ENCODE peak calls at places on chromosomes 11 and 22, in eight cellular contexts. A is activated naive CD8-positive, alpha-beta T cell treated with anti-CD3 and anti-CD28 coated beads, Interleukin-2, amount 50 U/mL, for 24 hours; Q is activated CD4-positive, alpha-beta T cell treated with anti-CD3 and anti-CD28 coated beads for 48 hours; R is activated naive CD4-positive, alpha-beta T cell treated with anti-CD3 and anti-CD28 coated beads, Interleukin-2, amount 50 U/mL, for 16 hours; F is NCI-H82; X is activated T-cell treated with anti-CD3 and anti-CD28 coated beads, Interleukin-2, amount 50 U/mL, for 4 hours; T is HS-5; K is stimulated activated CD4-positive, alpha-beta T cell treated with anti-CD3 and anti-CD28 coated beads, Interleukin-15, amount 100 ng/mL, for 24 hours. N is an unnamed sample.

GRCh38 chr22:23749747-23750373 is 1.1 kb downstream of the ZNF70 start:
- DNase-seq in F (no peak), R (no peak), Q (no peak), T (no peak), X (no peak), K (no peak), A (no peak), N (no peak)

GRCh38 chr11:20160425-20161229 is at the start of gene DBX1:
- DNase-seq in Q (no peak), K (no peak), X (no peak), A (no peak), T (no peak), R (no peak), F (peak; percentile 21), N (no peak)

GRCh38 chr22:43945632-43946390 is 9.4 kb upstream of the SAMM50 start:
- DNase-seq in Q (peak; percentile 83), X (peak; percentile 60), F (peak; percentile 78), R (peak; percentile 71), A (peak; percentile 78), K (peak; percentile 85), T (no peak), N (peak; percentile 73)

GRCh38 chr11:112024178-112024777 is 930 bp upstream of the DLAT start:
- DNase-seq in Q (no peak), R (no peak), A (peak; percentile 11), X (no peak), T (no peak), K (no peak), F (peak; percentile 18), N (peak; percentile 11)

GRCh38 chr11:16326679-16327297 is 29.6 kb downstream of the SOX6 start:
- DNase-seq in Q (no peak), F (no peak), T (no peak), X (no peak), K (no peak), R (no peak), A (no peak), N (no peak)

GRCh38 chr11:94895451-94895850 is 77.9 kb downstream of the CWC15 start:
- DNase-seq in A (no peak), K (no peak), R (no peak), F (no peak), T (no peak), Q (no peak), X (no peak), N (no peak)

GRCh38 chr22:26325641-26326040 is 103.4 kb upstream of the ASPHD2 start:
- DNase-seq in R (no peak), T (no peak), X (no peak), F (peak; percentile 44), A (no peak), K (no peak), Q (no peak), N (no peak)

GRCh38 chr22:48887394-48888332 is 940.0 kb downstream of the BRD1 start:
- DNase-seq in R (no peak), A (no peak), K (no peak), T (no peak), Q (no peak), X (no peak), F (no peak), N (no peak)

GRCh38 chr22:26471522-26471921 is 12.1 kb downstream of the HPS4 start:
- DNase-seq in R (no peak), K (no peak), T (peak; percentile 28), X (no peak), Q (no peak), F (no peak), A (no peak), N (no peak)

GRCh38 chr22:44697423-44698179 is 4.4 kb upstream of the PRR5 start:
- DNase-seq in F (peak; percentile 77), R (peak; percentile 86), A (peak; percentile 91), Q (peak; percentile 91), K (peak; percentile 89), X (peak; percentile 87), T (peak; percentile 36), N (peak; percentile 86)

GRCh38 chr11:8092587-8093424 is 11.8 kb downstream of the TUB start:
- DNase-seq in F (peak; percentile 81), R (peak; percentile 40), Q (peak; percentile 73), A (peak; percentile 59), T (no peak), X (no peak), K (peak; percentile 79), N (peak; percentile 56)

GRCh38 chr11:64879226-64879900 is 942 bp upstream of the EHD1 start:
- DNase-seq in R (no peak), T (no peak), A (peak; percentile 25), F (no peak), Q (peak; percentile 26), X (no peak), K (no peak), N (no peak)